ENCODE peak calls at places on chromosomes 11 and 22, in six cellular contexts. I is GM23248, T is fibroblast of mammary gland, J is astrocyte of the spinal cord, H is PC-3, K is epithelial cell of esophagus. X is an unnamed sample.

GRCh38 chr22:24730864-24731263 is 43.7 kb downstream of the PIWIL3 start:
- DNase-seq in T (no peak), H (no peak), I (no peak), J (no peak), K (no peak), X (no peak)

GRCh38 chr11:22244986-22245592 is 52.2 kb downstream of the ANO5 start:
- DNase-seq in K (peak), H (peak), T (peak), I (peak), J (peak), X (peak)

GRCh38 chr11:36885154-36885553 is 287.1 kb upstream of the RAG2 start:
- DNase-seq in H (no peak), I (no peak), K (no peak), J (no peak), T (no peak), X (no peak)

GRCh38 chr11:108115495-108116140 is 5.7 kb upstream of the ACAT1 start:
- DNase-seq in J (peak), I (peak), K (peak), T (peak), H (peak), X (peak)

GRCh38 chr11:35526370-35526792 is 965 bp upstream of the PAMR1 start:
- DNase-seq in T (peak), J (peak), K (peak), H (no peak), I (no peak), X (no peak)

GRCh38 chr22:49575703-49576081 is 252.0 kb downstream of the BRD1 start:
- DNase-seq in H (no peak), I (no peak), J (no peak), K (no peak), T (no peak), X (no peak)

GRCh38 chr11:17277024-17277584 is 565 bp downstream of the NUCB2 start:
- DNase-seq in K (peak), I (peak), J (peak), H (peak), T (peak), X (no peak)

GRCh38 chr11:61587951-61588695 is 7.2 kb upstream of the SYT7 start:
- DNase-seq in K (peak), I (peak), H (peak), T (peak), J (no peak), X (no peak)

GRCh38 chr11:12150831-12151382 is 40.5 kb downstream of the MICAL2 start:
- DNase-seq in H (peak), I (peak), J (peak), K (peak), T (peak), X (peak)

GRCh38 chr11:95419915-95420314 is 188.9 kb upstream of the SESN3 start:
- DNase-seq in H (peak), I (peak), T (peak), K (peak), J (peak), X (peak)

GRCh38 chr11:20014067-20014402 is 146.2 kb downstream of the DBX1 start:
- DNase-seq in T (no peak), I (no peak), J (no peak), K (no peak), H (no peak), X (no peak)

GRCh38 chr11:93016595-93016994 is 47.1 kb downstream of the MTNR1B start:
- DNase-seq in T (no peak), H (no peak), I (no peak), J (no peak), K (no peak), X (no peak)

GRCh38 chr11:93024376-93024775 is 54.9 kb downstream of the MTNR1B start:
- DNase-seq in H (no peak), I (peak), T (peak), K (no peak), J (peak), X (no peak)

GRCh38 chr11:93017821-93018690 is 48.6 kb downstream of the MTNR1B start:
- DNase-seq in K (peak), J (peak), H (no peak), I (peak), T (peak), X (no peak)

GRCh38 chr11:93025558-93026255 is 56.3 kb downstream of the MTNR1B start:
- DNase-seq in T (peak), I (peak), K (no peak), J (no peak), H (peak), X (no peak)

DNA sequence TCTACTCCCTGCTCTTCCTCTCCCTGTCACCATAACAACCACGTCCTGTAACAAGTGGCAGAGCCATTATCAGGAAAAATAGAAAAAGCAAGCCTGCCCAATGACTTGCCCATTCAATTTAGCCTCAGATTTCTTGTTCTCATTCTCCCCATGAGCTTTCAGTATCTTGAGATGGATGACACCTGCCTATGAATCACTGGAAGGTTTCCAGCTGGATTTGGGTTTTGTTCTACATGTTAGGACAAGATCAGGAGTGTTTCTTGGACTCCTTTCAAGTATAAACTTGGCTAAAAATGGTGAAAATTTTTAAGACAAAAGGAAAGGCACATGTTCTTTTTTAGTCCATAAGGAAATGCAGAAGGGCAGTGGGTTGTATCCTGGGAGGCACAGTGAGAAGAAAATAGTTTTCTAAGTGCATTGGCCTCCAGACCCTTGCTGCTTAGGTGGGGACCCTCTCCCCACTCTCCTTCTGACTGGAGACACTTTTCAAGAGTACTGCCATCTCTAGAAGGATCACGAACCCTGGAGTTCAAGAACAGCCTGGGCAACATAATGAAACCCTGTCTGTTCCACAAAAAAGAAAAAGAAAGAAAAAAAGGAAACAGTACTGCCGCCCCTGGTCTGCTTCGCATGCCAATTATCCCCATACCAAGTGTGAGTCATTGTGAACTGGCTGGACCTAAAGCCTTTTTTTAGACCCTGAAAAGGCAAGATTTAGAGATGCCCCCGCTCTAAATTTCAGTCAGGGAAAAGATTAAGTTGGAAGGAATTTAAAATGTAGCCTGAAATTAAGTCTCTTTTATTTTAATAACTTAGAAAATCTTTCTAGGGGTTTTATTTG is 51.0 kb downstream of the MTNR1B start:
- DNase-seq in K (peak), T (peak), J (peak), H (peak), I (peak), X (peak)
- H3K4me3 ChIP-seq in K (no peak), T (no peak), J (peak), H (peak), I (peak), X (no peak)

DNA sequence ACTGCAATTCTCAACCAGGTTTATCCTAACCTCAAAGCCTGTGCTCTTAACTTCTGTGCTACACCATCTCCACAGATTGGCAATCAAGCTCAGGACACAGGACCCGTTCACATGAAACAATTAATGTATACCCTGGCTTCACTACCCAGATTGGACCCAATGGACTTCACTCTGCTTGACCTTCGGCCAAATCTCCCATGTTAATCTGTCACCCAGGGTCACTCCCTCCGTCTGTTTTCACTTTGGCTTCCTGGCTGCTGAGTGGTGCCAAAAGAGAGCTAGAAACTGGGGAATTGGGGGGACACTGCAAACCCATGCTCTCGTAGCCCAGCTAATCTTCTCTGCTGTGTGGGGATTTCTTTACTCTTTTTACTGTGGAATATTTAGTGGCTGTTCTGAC is 216.1 kb upstream of the ZC3H12C start:
- DNase-seq in T (no peak), I (no peak), H (no peak), K (no peak), J (no peak), X (no peak)
- H3K4me3 ChIP-seq in T (no peak), I (no peak), H (no peak), K (no peak), J (no peak), X (no peak)

DNA sequence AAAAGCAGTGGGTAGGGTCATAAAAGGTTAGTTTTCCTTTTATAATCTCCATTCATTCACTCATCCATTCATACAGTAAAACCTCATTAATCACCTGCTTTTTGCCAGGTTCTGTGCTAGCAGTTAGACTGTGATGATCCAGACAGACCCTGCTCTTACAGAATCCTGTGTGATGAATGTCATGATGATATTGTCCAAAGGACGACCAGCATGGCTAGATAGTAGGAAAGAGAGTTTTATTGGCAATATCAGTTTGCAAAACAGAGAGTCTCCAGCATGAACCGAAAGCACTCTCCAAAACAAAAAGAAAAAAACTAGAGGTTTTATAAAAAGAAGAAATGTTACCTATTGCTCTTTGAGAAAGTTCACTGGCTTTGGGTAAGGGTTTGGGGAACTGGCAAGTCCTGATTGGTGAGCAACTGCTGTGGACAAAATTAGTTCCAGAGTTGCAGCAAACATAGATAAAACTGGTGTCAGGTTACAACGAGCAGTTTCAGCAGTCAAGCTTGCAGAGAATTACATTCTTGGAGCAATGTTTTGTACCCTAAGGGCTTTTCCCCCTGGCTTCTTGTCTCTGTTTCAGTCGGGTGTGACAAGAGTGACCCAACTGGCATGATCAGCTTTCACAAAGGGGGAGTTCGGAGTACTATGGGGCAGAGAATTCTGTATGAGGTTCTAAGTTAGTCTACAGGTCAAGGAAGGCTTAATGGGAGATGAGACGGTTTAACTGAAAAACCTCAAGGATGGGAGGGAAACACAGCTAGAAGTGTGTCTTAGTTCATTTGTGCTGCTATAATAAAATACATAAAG is 58.3 kb downstream of the HSD17B12 start:
- DNase-seq in I (peak), T (peak), J (peak), K (peak), H (peak), X (peak)
- H3K4me3 ChIP-seq in I (peak), T (no peak), J (no peak), K (no peak), H (peak), X (no peak)

GRCh38 chr11:128341767-128342318 is 245.5 kb downstream of the ETS1 start:
- DNase-seq in K (no peak), H (no peak), J (no peak), I (no peak), T (no peak), X (no peak)

GRCh38 chr11:128339721-128340271 is 247.6 kb downstream of the ETS1 start:
- DNase-seq in K (no peak), I (no peak), J (no peak), T (no peak), H (no peak), X (no peak)

GRCh38 chr11:128342511-128343133 is 244.7 kb downstream of the ETS1 start:
- DNase-seq in K (peak), H (peak), I (peak), J (peak), T (peak), X (peak)

GRCh38 chr11:128343134-128343514 is 244.2 kb downstream of the ETS1 start:
- DNase-seq in T (no peak), K (no peak), I (no peak), J (no peak), H (no peak), X (no peak)

DNA sequence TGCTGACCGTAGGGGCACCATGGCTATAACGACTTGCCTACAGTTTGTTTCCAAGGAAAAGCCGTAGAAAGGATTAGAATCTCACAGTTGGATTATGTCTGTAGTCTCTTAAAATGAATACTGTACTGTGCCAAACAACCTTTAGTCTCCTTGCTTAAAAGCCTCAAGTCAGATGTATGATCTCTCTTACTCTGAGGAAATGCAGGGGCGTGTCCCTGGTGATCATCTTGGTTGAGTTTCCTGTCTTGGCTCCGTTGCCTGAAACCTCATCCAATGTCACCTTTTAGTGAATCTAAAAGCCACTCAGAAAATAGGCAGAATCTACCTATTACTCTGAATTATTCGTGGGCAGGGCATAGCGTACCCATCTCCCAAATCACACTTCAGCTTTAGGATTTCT is 246.1 kb downstream of the ETS1 start:
- DNase-seq in K (peak), I (peak), T (peak), H (peak), J (no peak), X (no peak)
- H3K4me3 ChIP-seq in K (no peak), I (no peak), T (no peak), H (no peak), J (no peak), X (no peak)

GRCh38 chr22:18109410-18110193 is 1.0 kb upstream of the TUBA8 start:
- DNase-seq in T (no peak), I (no peak), K (no peak), J (no peak), H (no peak), X (no peak)
- H3K4me3 ChIP-seq in T (no peak), I (no peak), K (no peak), J (no peak), H (peak), X (no peak)

GRCh38 chr11:74949748-74950127 is 672 bp downstream of the SPCS2 start:
- DNase-seq in T (peak), K (no peak), J (peak), H (no peak), I (peak), X (no peak)

GRCh38 chr11:74948898-74949747 is at the start of the genes SPCS2 and XRRA1:
- DNase-seq in K (peak), H (peak), T (peak), J (peak), I (peak), X (peak)

GRCh38 chr11:74952752-74953151 is 3.7 kb downstream of the SPCS2 start:
- DNase-seq in I (no peak), T (no peak), K (no peak), H (no peak), J (no peak), X (no peak)

GRCh38 chr11:74950374-74950969 is 1.4 kb downstream of the SPCS2 start:
- DNase-seq in J (no peak), I (no peak), T (no peak), H (no peak), K (no peak), X (no peak)

DNA sequence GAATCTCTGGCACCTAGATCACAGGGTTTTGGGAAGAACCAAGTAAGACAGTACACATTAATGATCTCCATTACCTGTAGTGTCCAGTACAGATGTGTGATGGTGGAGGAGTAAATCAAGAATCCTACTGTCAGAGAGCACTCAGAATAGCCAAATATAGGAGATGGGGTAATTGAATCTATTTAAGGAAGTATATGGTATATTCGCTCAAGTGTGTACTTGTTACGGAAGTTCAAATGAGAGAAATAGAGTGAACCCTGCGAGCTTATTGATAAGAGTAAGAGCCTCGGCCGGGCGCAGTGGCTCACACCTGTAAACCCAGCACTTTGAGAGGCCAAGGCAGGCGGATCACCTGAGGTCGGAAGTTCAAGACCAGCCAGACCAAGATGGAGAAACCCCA is 2.2 kb downstream of the SPCS2 start:
- DNase-seq in H (no peak), K (no peak), J (no peak), T (no peak), I (no peak), X (no peak)
- H3K4me3 ChIP-seq in H (peak), K (no peak), J (no peak), T (no peak), I (peak), X (no peak)

GRCh38 chr11:45250035-45250693 is 36.0 kb downstream of the SYT13 start:
- DNase-seq in K (no peak), T (no peak), H (no peak), J (no peak), I (no peak), X (no peak)
- H3K4me3 ChIP-seq in K (no peak), T (no peak), H (no peak), J (no peak), I (no peak), X (no peak)

GRCh38 chr11:118612378-118612777 is 5.0 kb downstream of the PHLDB1 start:
- DNase-seq in T (no peak), J (no peak), H (no peak), I (peak), K (no peak), X (no peak)

GRCh38 chr11:118609380-118610219 is 2.2 kb downstream of the PHLDB1 start:
- DNase-seq in J (peak), I (peak), K (no peak), H (no peak), T (no peak), X (no peak)

GRCh38 chr11:118610773-118611432 is 3.5 kb downstream of the PHLDB1 start:
- DNase-seq in H (peak), K (peak), I (peak), T (peak), J (peak), X (no peak)

GRCh38 chr11:118608268-118609214 is 1.1 kb downstream of the PHLDB1 start:
- DNase-seq in H (peak), J (peak), K (peak), I (peak), T (peak), X (peak)

DNA sequence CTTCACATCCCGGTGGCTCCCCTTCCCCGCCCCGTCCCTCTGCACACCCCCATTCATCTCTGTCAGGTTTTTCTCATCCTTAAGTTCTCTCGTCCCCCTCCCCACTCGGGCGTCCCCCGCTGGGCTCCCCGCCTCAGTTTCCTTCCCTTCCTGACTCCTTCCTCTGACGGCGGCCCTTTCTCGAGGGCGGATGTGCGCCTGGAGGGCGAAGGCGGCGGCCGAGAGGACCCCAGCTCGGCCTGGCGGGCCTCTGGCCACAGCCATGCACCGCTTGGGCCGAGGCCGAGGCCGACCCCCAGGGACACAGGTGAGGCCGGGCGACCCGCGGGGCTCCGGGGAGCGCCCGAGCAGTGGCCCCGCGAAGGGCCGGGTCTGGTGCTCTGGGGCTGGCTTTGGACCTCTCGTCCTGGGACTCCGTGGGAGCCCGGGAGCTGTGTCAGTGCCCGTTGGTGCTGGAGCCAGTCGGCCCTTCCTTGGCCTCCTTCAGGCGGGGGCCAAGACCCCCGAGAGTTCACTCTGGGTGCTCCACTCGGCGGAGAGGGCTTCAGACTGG is 2.9 kb downstream of the PHLDB1 start:
- DNase-seq in T (no peak), J (no peak), H (no peak), K (no peak), I (peak), X (no peak)
- H3K4me3 ChIP-seq in T (peak), J (peak), H (no peak), K (no peak), I (peak), X (peak)

DNA sequence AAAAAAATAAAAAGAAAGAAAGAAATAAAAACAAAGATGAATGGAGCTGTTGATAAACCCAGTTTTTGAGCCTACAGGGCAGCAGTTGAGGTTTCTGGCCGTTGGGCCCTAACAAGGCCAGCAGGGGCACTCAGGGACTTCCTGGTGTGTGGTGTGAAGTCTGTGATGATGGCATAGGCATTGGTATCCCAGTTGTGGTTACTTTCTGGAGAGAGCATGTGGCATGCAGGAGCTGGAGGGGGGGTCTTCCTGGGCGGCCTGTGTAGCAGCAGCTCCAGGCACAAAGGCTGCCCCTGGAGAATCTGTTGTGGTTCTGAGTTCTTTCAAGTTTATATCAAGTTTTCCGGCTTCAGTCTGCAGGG is 2.0 kb upstream of the TXNRD2 start:
- DNase-seq in I (peak), T (peak), H (no peak), K (no peak), J (peak), X (peak)
- H3K4me3 ChIP-seq in I (peak), T (no peak), H (no peak), K (no peak), J (no peak), X (no peak)

GRCh38 chr11:122098223-122098980 is 17.6 kb downstream of the BLID start:
- DNase-seq in T (no peak), H (peak), J (no peak), K (peak), I (no peak), X (no peak)
- H3K4me3 ChIP-seq in T (peak), H (peak), J (peak), K (peak), I (peak), X (peak)

X was measured in skeletal muscle cell.